ENCODE peak calls at places on chromosomes 11 and 22, in nine cellular contexts. A, V, G, E, F, L, W, Q and D are unnamed samples. For H3K9me3, the result is how much of the 10 kb centered on the place peaks cover.

GRCh38 chr22:30206964-30207363 is 39.6 kb downstream of the LIF start:
- DNase-seq in A (no peak), V (peak), G (no peak), E (peak), F (no peak), L (peak), W (peak), Q (peak), D (peak)

GRCh38 chr11:127710831-127711230 is 710.3 kb upstream of the KIRREL3 start:
- DNase-seq in A (no peak), V (no peak), G (no peak), E (no peak), F (no peak), L (no peak), W (no peak), Q (no peak), D (no peak)

GRCh38 chr11:47715082-47715669 is at the start of gene AGBL2:
- DNase-seq in A (peak), V (no peak), G (peak), E (no peak), F (peak), L (peak), W (peak), Q (peak), D (peak)

GRCh38 chr11:17531818-17532131 is 12.4 kb downstream of the USH1C start:
- DNase-seq in A (no peak), V (no peak), G (peak), E (no peak), F (no peak), L (peak), W (no peak), Q (no peak), D (no peak)

GRCh38 chr11:33040862-33041453 is 1.6 kb downstream of the TCP11L1 start:
- DNase-seq in A (no peak), V (no peak), G (no peak), E (no peak), F (no peak), L (no peak), W (no peak), Q (no peak), D (no peak)

GRCh38 chr11:92556435-92556834 is 331.8 kb downstream of the FAT3 start:
- DNase-seq in A (no peak), V (no peak), G (no peak), E (no peak), F (no peak), L (no peak), W (no peak), Q (no peak), D (no peak)

GRCh38 chr22:44691796-44692661 is 10.0 kb upstream of the PRR5 start:
- DNase-seq in A (peak), V (no peak), G (no peak), E (no peak), F (peak), L (no peak), W (no peak), Q (no peak), D (no peak)

GRCh38 chr22:40928657-40929056 is 22.5 kb upstream of the RBX1 start:
- DNase-seq in A (no peak), V (no peak), G (no peak), E (no peak), F (no peak), L (no peak), W (no peak), Q (peak), D (no peak)

GRCh38 chr22:46386312-46386711 is 50.8 kb downstream of the TRMU start:
- DNase-seq in A (no peak), V (no peak), G (no peak), E (no peak), F (no peak), L (no peak), W (no peak), Q (no peak), D (no peak)

GRCh38 chr11:29984544-29984943 is 32.3 kb downstream of the KCNA4 start:
- DNase-seq in A (no peak), V (no peak), G (no peak), E (no peak), F (no peak), L (no peak), W (no peak), Q (no peak), D (no peak)

GRCh38 chr22:19515654-19516377 is 8.4 kb downstream of the CLDN5 start:
- DNase-seq in A (no peak), V (no peak), G (no peak), E (no peak), F (no peak), L (no peak), W (no peak), Q (no peak), D (no peak)

DNA sequence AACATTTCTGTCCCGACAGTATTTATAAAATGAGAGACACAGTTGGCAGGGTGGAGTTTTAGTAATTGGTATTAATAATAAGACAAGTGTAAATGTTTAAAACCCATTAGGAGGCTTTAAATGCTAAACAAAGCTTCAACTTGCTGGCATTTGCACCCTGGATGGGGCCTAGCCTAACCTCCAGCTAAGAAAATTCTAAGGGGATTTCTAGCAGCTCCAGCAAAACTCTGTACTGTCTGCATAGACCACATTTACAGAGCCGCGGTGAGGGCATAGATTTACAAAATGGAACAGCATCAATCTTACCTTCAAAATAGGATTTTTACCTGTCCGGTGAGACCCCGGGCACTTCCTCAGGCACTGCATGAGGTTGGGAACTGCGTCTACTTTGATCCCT is 113.9 kb upstream of the ANO1 start:
- DNase-seq in A (no peak), V (no peak), G (no peak), E (no peak), F (no peak), L (no peak), W (no peak), Q (no peak), D (no peak)
- TF ChIP-seq POLR2AphosphoS5 in A (no peak), V (no peak), G (no peak), E (no peak), F (no peak), L (no peak), W (no peak), Q (no peak), D (no peak)

GRCh38 chr11:3642071-3642951 is 519 bp upstream of the ART5 start:
- DNase-seq in A (peak), V (no peak), G (peak), E (peak), F (peak), L (peak), W (peak), Q (peak), D (peak)

GRCh38 chr11:3641701-3642070 is at the start of gene ART5:
- DNase-seq in A (no peak), V (no peak), G (no peak), E (no peak), F (no peak), L (no peak), W (no peak), Q (no peak), D (no peak)

GRCh38 chr11:3641191-3641590 is 601 bp downstream of the ART5 start:
- DNase-seq in A (no peak), V (no peak), G (no peak), E (no peak), F (no peak), L (no peak), W (no peak), Q (no peak), D (no peak)

GRCh38 chr11:3645552-3645951 is 624 bp downstream of the ART1 start:
- DNase-seq in A (no peak), V (no peak), G (no peak), E (no peak), F (no peak), L (no peak), W (no peak), Q (no peak), D (no peak)

GRCh38 chr11:3644817-3645235 is at the start of gene ART1:
- DNase-seq in A (no peak), V (no peak), G (no peak), E (peak), F (no peak), L (no peak), W (no peak), Q (no peak), D (no peak)
- H3K9me3 ChIP-seq in A (under half), V (under half), G (under half), E (under half), F (under half), L (under half), W (under half), Q (under half), D (under half)

DNA sequence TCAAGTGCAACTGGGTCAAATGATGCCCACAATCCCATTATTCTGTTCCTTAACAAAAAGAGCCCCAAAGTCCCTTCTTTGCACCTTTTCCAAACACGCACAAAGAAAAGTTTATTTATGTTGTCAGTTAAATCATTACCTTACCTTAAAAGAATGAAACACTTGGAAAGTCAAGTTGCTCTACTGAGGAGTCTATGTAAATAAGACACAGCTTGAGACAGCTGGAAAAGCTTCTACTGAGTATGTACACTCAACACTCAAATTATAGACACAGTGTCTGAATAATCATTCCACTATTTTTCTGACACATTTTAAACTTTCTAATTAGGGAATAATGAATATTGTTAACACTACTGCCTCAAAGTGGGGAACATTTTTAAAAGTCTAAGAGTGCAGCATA is 21.6 kb upstream of the PHLDA2 start:
- DNase-seq in A (no peak), V (no peak), G (no peak), E (no peak), F (no peak), L (no peak), W (no peak), Q (no peak), D (no peak)
- H3K27ac ChIP-seq in A (no peak), V (no peak), G (no peak), E (no peak), F (no peak), L (no peak), W (no peak), Q (peak), D (no peak)

GRCh38 chr11:19951558-19952083 is 208.7 kb downstream of the DBX1 start:
- DNase-seq in A (no peak), V (peak), G (no peak), E (peak), F (peak), L (peak), W (no peak), Q (peak), D (no peak)
- TF ChIP-seq POLR2AphosphoS5 in A (no peak), V (no peak), G (no peak), E (no peak), F (peak), L (no peak), W (peak), Q (no peak), D (peak)

GRCh38 chr22:48869161-48869560 is 958.5 kb downstream of the BRD1 start:
- DNase-seq in A (peak), V (no peak), G (no peak), E (no peak), F (no peak), L (no peak), W (peak), Q (no peak), D (no peak)

GRCh38 chr22:48867891-48868290 is 959.8 kb downstream of the BRD1 start:
- DNase-seq in A (peak), V (no peak), G (no peak), E (no peak), F (no peak), L (no peak), W (peak), Q (no peak), D (no peak)

GRCh38 chr22:48868554-48868953 is 959.1 kb downstream of the BRD1 start:
- DNase-seq in A (peak), V (no peak), G (no peak), E (no peak), F (no peak), L (no peak), W (peak), Q (no peak), D (no peak)

GRCh38 chr22:48864748-48865147 is 962.9 kb downstream of the BRD1 start:
- DNase-seq in A (peak), V (no peak), G (no peak), E (no peak), F (no peak), L (no peak), W (peak), Q (no peak), D (no peak)

GRCh38 chr22:48866906-48867597 is 960.6 kb downstream of the BRD1 start:
- DNase-seq in A (peak), V (no peak), G (no peak), E (no peak), F (no peak), L (no peak), W (peak), Q (no peak), D (no peak)
- H3K9me3 ChIP-seq in A (under half), V (under half), G (under half), E (under half), F (under half), L (under half), W (under half), Q (under half), D (under half)

DNA sequence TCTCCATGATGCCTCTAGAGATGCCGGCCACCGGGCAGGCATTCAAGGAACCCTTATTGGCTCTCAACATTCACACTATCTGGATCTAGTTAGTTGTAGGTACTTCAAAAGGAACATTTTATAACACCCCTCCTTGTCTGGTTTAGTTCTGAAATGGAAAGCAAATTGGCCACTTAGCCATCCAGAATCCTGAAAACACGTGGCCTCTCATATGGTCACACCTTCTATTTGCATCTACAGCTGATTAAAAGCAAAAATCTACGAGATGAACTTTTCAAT is 29.2 kb downstream of the ABTB2 start:
- DNase-seq in A (no peak), V (no peak), G (no peak), E (no peak), F (no peak), L (no peak), W (no peak), Q (no peak), D (no peak)
- H3K27ac ChIP-seq in A (no peak), V (no peak), G (peak), E (no peak), F (no peak), L (no peak), W (peak), Q (no peak), D (peak)

DNA sequence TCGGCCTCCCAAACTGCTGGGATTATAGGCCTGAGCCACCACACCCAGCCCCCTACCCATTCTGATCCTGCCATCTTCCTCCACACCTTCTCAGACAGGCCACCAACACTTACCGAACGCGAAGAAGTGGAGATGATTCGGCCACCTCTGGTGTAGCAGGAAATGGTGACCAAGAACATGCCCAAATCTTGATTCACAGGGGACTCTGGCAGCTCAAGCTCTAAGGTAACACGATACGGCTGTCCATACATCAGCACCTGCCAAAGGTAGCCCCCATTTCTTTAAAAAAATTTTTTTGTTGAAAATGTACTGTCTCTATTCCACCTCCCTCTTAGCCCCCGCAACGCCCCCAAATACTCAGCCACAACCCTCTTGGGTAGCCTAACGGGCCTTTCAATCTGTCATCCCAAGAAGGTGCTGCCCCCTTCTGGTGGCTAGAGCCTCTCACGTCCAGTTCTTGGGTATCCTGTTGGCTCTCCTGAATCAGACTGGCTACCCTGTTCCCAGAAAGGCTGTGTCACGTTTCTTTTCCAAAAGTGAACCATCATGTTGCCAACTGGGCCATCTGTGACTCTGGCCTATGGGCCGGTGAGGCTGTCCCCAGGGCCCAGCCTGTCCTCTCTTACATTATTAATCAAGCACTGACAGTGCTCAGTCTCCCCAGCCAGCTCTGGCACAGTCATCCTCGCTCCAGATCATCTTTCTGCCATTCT is 5.3 kb upstream of the LRRN4CL start:
- DNase-seq in A (peak), V (peak), G (peak), E (peak), F (peak), L (peak), W (peak), Q (peak), D (peak)
- TF ChIP-seq POLR2AphosphoS5 in A (peak), V (no peak), G (no peak), E (peak), F (peak), L (no peak), W (no peak), Q (no peak), D (no peak)

GRCh38 chr22:43507235-43507634 is 95.4 kb downstream of the MPPED1 start:
- DNase-seq in A (no peak), V (no peak), G (no peak), E (no peak), F (no peak), L (no peak), W (no peak), Q (no peak), D (no peak)

GRCh38 chr22:43508489-43508888 is 96.7 kb downstream of the MPPED1 start:
- DNase-seq in A (no peak), V (no peak), G (no peak), E (no peak), F (no peak), L (no peak), W (no peak), Q (no peak), D (no peak)

GRCh38 chr22:43510226-43511070 is 98.6 kb downstream of the MPPED1 start:
- DNase-seq in A (no peak), V (no peak), G (no peak), E (no peak), F (no peak), L (no peak), W (no peak), Q (no peak), D (no peak)

GRCh38 chr22:43511276-43511910 is 99.6 kb downstream of the MPPED1 start:
- DNase-seq in A (no peak), V (no peak), G (no peak), E (no peak), F (no peak), L (no peak), W (no peak), Q (no peak), D (no peak)

DNA sequence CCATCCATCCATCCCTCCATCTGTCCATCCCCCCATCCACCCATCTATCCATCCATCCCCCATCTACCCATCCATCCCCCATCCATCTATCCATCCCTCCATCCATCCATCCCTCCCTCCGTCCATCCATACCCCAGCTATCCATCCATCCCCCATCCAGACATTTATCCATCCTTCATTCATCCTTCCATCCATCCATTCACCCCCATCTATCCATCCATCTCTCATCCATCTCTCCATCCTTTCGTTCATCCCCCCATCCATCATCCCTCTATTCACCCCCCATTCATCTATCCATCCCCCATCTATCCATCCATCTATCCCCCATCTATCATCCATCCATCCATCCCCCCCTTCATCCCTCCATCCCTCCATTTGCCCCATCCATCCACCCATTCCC is 97.5 kb downstream of the MPPED1 start:
- DNase-seq in A (no peak), V (no peak), G (no peak), E (no peak), F (no peak), L (no peak), W (no peak), Q (no peak), D (no peak)
- H3K9me3 ChIP-seq in A (under half), V (under half), G (under half), E (under half), F (under half), L (under half), W (under half), Q (under half), D (under half)

DNA sequence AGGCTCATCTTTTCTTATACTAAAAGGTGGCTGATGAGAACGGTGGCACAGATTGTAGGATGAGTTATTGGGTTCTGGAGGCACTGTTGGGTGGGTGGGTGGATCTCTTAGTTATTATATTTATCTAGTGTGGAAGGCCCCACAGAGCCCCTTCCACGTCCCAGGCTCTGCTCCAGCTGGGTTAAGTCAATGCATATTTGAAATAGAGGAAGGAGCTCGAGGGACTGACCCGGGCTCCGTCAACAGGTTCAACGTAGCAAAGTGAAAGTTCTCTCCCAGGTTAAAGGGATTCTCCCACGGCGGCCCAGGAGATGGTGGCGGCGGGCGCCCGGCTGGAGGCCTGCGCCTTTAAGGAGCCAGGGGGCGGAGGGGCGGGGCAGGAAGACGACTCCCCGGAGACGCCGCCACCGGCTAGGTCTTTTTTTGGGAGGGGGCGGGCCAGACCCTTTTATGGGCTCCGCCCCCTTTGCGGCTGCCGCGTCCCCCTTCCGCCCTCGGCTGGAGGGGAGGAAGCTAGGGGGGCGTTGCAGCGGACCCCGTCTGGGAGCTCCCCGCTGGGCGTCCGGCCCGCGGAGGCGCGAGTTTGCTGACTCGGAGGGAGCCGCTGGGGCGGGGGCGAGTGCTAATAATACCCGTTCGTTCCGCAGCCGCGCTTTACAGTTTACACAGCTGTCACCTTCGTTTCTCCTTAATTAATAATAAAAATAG is 1.5 kb upstream of the INPPL1 start:
- DNase-seq in A (peak), V (peak), G (peak), E (peak), F (peak), L (peak), W (peak), Q (peak), D (peak)
- H3K27ac ChIP-seq in A (peak), V (peak), G (peak), E (peak), F (peak), L (peak), W (peak), Q (peak), D (peak)